ENCODE peak calls at places on chromosome 2, in eight cellular contexts. D, A, H, Z, R, W, Q and L are unnamed samples.
A peak's percentile ranks its signal among the peaks of the same experiment; 100 is the strongest.

GRCh38 chr2:120770641-120771040 is 35.0 kb downstream of the GLI2 start:
- DNase-seq in D (no peak), R (no peak), Z (no peak), W (no peak), A (no peak), Q (no peak), H (no peak), L (no peak)

GRCh38 chr2:191041418-191042161 is 27.6 kb upstream of the STAT1 start:
- DNase-seq in R (peak; percentile 56), W (no peak), Q (no peak), A (peak; percentile 72), Z (peak; percentile 76), H (no peak), D (peak; percentile 42), L (peak; percentile 71)

GRCh38 chr2:190846746-190847145 is 33.9 kb upstream of the GLS start:
- DNase-seq in W (no peak), R (no peak), H (no peak), Q (no peak), D (no peak), A (no peak), Z (peak; percentile 97), L (no peak)

GRCh38 chr2:123732563-123732962 is 292.5 kb upstream of the CNTNAP5 start:
- DNase-seq in A (no peak), D (no peak), W (no peak), H (no peak), Q (no peak), Z (no peak), R (no peak), L (no peak)

GRCh38 chr2:105072039-105072438 is 34.2 kb downstream of the MRPS9 start:
- DNase-seq in A (peak; percentile 9), Z (no peak), R (no peak), H (no peak), W (no peak), Q (no peak), D (no peak), L (no peak)

GRCh38 chr2:57733959-57734358 is 312.6 kb upstream of the VRK2 start:
- DNase-seq in Z (no peak), Q (no peak), D (no peak), R (no peak), H (no peak), A (no peak), W (no peak), L (peak; percentile 83)

GRCh38 chr2:138536302-138536701 is 34.7 kb downstream of the SPOPL start:
- DNase-seq in H (peak; percentile 8), W (no peak), Z (peak; percentile 71), A (no peak), Q (no peak), R (no peak), D (no peak), L (peak; percentile 31)

GRCh38 chr2:15780912-15781574 is 159.3 kb upstream of the MYCN start:
- DNase-seq in A (no peak), D (no peak), H (no peak), Z (no peak), W (no peak), Q (no peak), R (no peak), L (no peak)

GRCh38 chr2:62467475-62468321 is 38.3 kb downstream of the TMEM17 start:
- DNase-seq in W (peak; percentile 73), Z (no peak), Q (no peak), A (peak; percentile 52), R (no peak), H (no peak), D (no peak), L (peak; percentile 24)

GRCh38 chr2:197072533-197072932 is 146.0 kb upstream of the PGAP1 start:
- DNase-seq in W (no peak), R (no peak), Z (peak; percentile 1), A (no peak), H (no peak), Q (no peak), D (no peak), L (no peak)

GRCh38 chr2:159201321-159202063 is 85.0 kb downstream of the WDSUB1 start:
- DNase-seq in A (peak; percentile 53), R (peak; percentile 90), Z (no peak), H (no peak), D (no peak), W (no peak), Q (no peak), L (peak; percentile 38)

GRCh38 chr2:147174824-147175254 is 670.0 kb upstream of the ACVR2A start:
- DNase-seq in W (no peak), A (no peak), Z (no peak), Q (no peak), R (no peak), H (no peak), D (no peak), L (no peak)

GRCh38 chr2:238145851-238146250 is 7.4 kb downstream of the KLHL30 start:
- DNase-seq in Q (no peak), D (no peak), R (no peak), H (no peak), W (no peak), A (no peak), Z (no peak), L (no peak)

GRCh38 chr2:2512931-2513330 is 181.9 kb upstream of the MYT1L start:
- DNase-seq in Z (no peak), R (no peak), A (no peak), Q (no peak), H (no peak), W (no peak), D (no peak), L (no peak)

GRCh38 chr2:169478339-169478738 is 955 bp upstream of the BBS5 start:
- DNase-seq in A (peak; percentile 52), D (no peak), R (no peak), Z (no peak), Q (no peak), H (no peak), W (peak; percentile 42), L (peak; percentile 23)

GRCh38 chr2:240991378-240992263 is 6.8 kb upstream of the SNED1 start:
- DNase-seq in R (peak; percentile 97), D (peak; percentile 63), H (peak; percentile 69), Q (peak; percentile 85), Z (peak; percentile 69), A (peak; percentile 85), W (peak; percentile 95), L (peak; percentile 76)

GRCh38 chr2:232574674-232575403 is 24.4 kb downstream of the EIF4E2 start:
- DNase-seq in Q (no peak), Z (no peak), A (peak; percentile 85), W (no peak), D (no peak), R (no peak), H (no peak), L (no peak)

GRCh38 chr2:57497489-57498096 is 549.0 kb upstream of the VRK2 start:
- DNase-seq in W (peak; percentile 40), D (peak; percentile 34), A (peak; percentile 56), H (peak; percentile 10), Q (peak; percentile 24), R (peak; percentile 61), Z (peak; percentile 64), L (peak; percentile 60)

GRCh38 chr2:74286725-74287124 is 56.5 kb downstream of the SLC4A5 start:
- DNase-seq in H (no peak), Z (no peak), W (no peak), Q (no peak), R (no peak), D (no peak), A (no peak), L (no peak)

GRCh38 chr2:38601463-38602135 is 1.1 kb downstream of the HNRNPLL start:
- DNase-seq in Q (no peak), W (peak; percentile 75), R (peak; percentile 47), H (no peak), D (no peak), A (peak; percentile 44), Z (peak; percentile 60), L (peak; percentile 53)

GRCh38 chr2:68251187-68251854 is 1.0 kb downstream of the PPP3R1 start:
- DNase-seq in W (peak; percentile 78), R (peak; percentile 86), Q (no peak), Z (peak; percentile 86), A (peak; percentile 86), D (peak; percentile 88), H (no peak), L (peak; percentile 76)

GRCh38 chr2:134431837-134432437 is 178.1 kb downstream of the MGAT5 start:
- DNase-seq in Z (peak; percentile 66), Q (no peak), W (no peak), A (peak; percentile 55), D (no peak), H (no peak), R (peak; percentile 70), L (peak; percentile 51)

GRCh38 chr2:8987413-8987812 is 16.1 kb downstream of the MBOAT2 start:
- DNase-seq in Z (no peak), A (peak; percentile 56), D (no peak), R (no peak), H (no peak), W (no peak), Q (no peak), L (no peak)

GRCh38 chr2:15316370-15316814 is 244.7 kb downstream of the NBAS start:
- DNase-seq in Z (no peak), H (no peak), D (no peak), W (peak; percentile 42), A (no peak), Q (no peak), R (no peak), L (no peak)

GRCh38 chr2:98355881-98356280 is 9.6 kb downstream of the CNGA3 start:
- DNase-seq in Z (no peak), H (no peak), A (no peak), D (no peak), W (no peak), R (no peak), Q (no peak), L (no peak)

GRCh38 chr2:46296840-46297545 is at the start of gene EPAS1:
- DNase-seq in Z (peak; percentile 54), A (peak; percentile 92), R (peak; percentile 89), H (no peak), D (peak; percentile 97), Q (no peak), W (peak; percentile 99), L (peak; percentile 82)

GRCh38 chr2:31214638-31214915 is 2.7 kb downstream of the CAPN14 start:
- DNase-seq in A (no peak), D (no peak), W (no peak), Z (no peak), Q (no peak), R (no peak), H (no peak), L (no peak)

GRCh38 chr2:101047075-101047766 is 45.1 kb downstream of the RPL31 start:
- DNase-seq in Q (no peak), A (peak; percentile 20), Z (peak; percentile 93), R (no peak), D (no peak), W (no peak), H (no peak), L (peak; percentile 6)

GRCh38 chr2:173415663-173416469 is 61.2 kb downstream of the CDCA7 start:
- DNase-seq in A (no peak), Z (no peak), Q (no peak), R (no peak), W (no peak), H (no peak), D (no peak), L (no peak)

GRCh38 chr2:227143895-227144294 is 20.1 kb downstream of the COL4A4 start:
- DNase-seq in Z (no peak), R (no peak), W (no peak), A (no peak), D (no peak), Q (no peak), H (no peak), L (no peak)

GRCh38 chr2:65054749-65055426 is 1.3 kb upstream of the CEP68 start:
- DNase-seq in D (no peak), H (no peak), Z (no peak), Q (no peak), W (no peak), A (no peak), R (no peak), L (no peak)